ENCODE peak calls at places on chromosomes 11 and 22, in four cellular contexts. J is PC-9, L is neural progenitor cell, G is GM23338. Q is an unnamed sample.

GRCh38 chr11:13283636-13284035 is 6.0 kb downstream of the BMAL1 start:
- DNase-seq in G (peak; percentile 87), L (peak; percentile 37), J (no peak), Q (no peak)

GRCh38 chr11:35144811-35145210 is 5.8 kb downstream of the CD44 start:
- DNase-seq in L (no peak), J (peak; percentile 72), G (no peak), Q (no peak)

GRCh38 chr22:43346521-43346929 is 3.4 kb upstream of the SCUBE1 start:
- DNase-seq in L (peak; percentile 78), J (no peak), G (peak; percentile 85), Q (peak; percentile 58)

GRCh38 chr11:118619444-118620205 is 12.2 kb downstream of the PHLDB1 start:
- DNase-seq in G (no peak), J (peak; percentile 89), L (no peak), Q (no peak)

GRCh38 chr22:49344196-49344595 is 483.5 kb downstream of the BRD1 start:
- DNase-seq in J (no peak), G (no peak), L (peak; percentile 28), Q (no peak)

GRCh38 chr22:49260681-49261580 is 566.7 kb downstream of the BRD1 start:
- DNase-seq in J (no peak), L (no peak), G (no peak), Q (no peak)

GRCh38 chr11:85665756-85666155 is 827 bp upstream of the CREBZF start:
- DNase-seq in J (peak; percentile 33), G (no peak), L (no peak), Q (no peak)

GRCh38 chr22:48948575-48949170 is 879.0 kb downstream of the BRD1 start:
- DNase-seq in J (no peak), L (no peak), G (no peak), Q (no peak)

GRCh38 chr22:29351042-29351441 is 35.5 kb upstream of the RASL10A start:
- DNase-seq in J (no peak), L (no peak), G (no peak), Q (no peak)

GRCh38 chr22:27748355-27749168 is 53.0 kb downstream of the MN1 start:
- DNase-seq in G (peak; percentile 74), J (no peak), L (peak; percentile 66), Q (no peak)

GRCh38 chr11:72814831-72815618 is 814 bp downstream of the ATG16L2 start:
- DNase-seq in J (peak; percentile 77), L (peak; percentile 88), G (peak; percentile 86), Q (peak; percentile 85)

GRCh38 chr22:33210129-33210784 is 152.1 kb upstream of the SYN3 start:
- DNase-seq in L (peak; percentile 64), G (peak; percentile 87), J (no peak), Q (peak; percentile 46)

GRCh38 chr11:95134491-95134890 is 44.8 kb downstream of the ENDOD1 start:
- DNase-seq in L (no peak), G (no peak), J (peak; percentile 94), Q (no peak)

GRCh38 chr22:30028731-30029130 is 51.5 kb upstream of the HORMAD2 start:
- DNase-seq in L (no peak), G (no peak), J (no peak), Q (no peak)

GRCh38 chr11:75715688-75716087 is 1.9 kb upstream of the MOGAT2 start:
- DNase-seq in G (no peak), L (no peak), J (no peak), Q (no peak)

GRCh38 chr22:30830907-30831306 is 136.2 kb downstream of the OSBP2 start:
- DNase-seq in J (peak; percentile 98), L (no peak), G (peak; percentile 46), Q (no peak)

GRCh38 chr11:65430406-65431217 is 8.0 kb downstream of the NEAT1 start:
- DNase-seq in J (no peak), L (no peak), G (no peak), Q (peak; percentile 42)

GRCh38 chr11:73249304-73249703 is 22.8 kb upstream of the P2RY6 start:
- DNase-seq in L (no peak), G (no peak), J (peak; percentile 80), Q (peak; percentile 97)

GRCh38 chr22:33519974-33520903 is 400.0 kb downstream of the LARGE1 start:
- DNase-seq in J (no peak), L (no peak), G (no peak), Q (no peak)

GRCh38 chr11:41457216-41458014 is 2.0 kb downstream of the LRRC4C start:
- DNase-seq in L (no peak), J (no peak), G (peak; percentile 8), Q (no peak)

GRCh38 chr11:2760196-2760871 is 60.5 kb upstream of the KCNQ1OT1 start:
- DNase-seq in L (no peak), G (no peak), J (no peak), Q (no peak)

GRCh38 chr11:115869780-115870431 is 365.7 kb upstream of the CADM1 start:
- DNase-seq in G (peak; percentile 74), L (peak; percentile 59), J (no peak), Q (no peak)

GRCh38 chr11:9687736-9688494 is 24.0 kb downstream of the SWAP70 start:
- DNase-seq in G (no peak), J (no peak), L (no peak), Q (no peak)

GRCh38 chr11:13857828-13858227 is 104.7 kb upstream of the SPON1 start:
- DNase-seq in L (no peak), J (no peak), G (no peak), Q (no peak)

GRCh38 chr11:45154276-45154675 is 7.8 kb downstream of the PRDM11 start:
- DNase-seq in J (no peak), L (no peak), G (no peak), Q (no peak)

GRCh38 chr22:48556751-48557150 is 1270.9 kb downstream of the BRD1 start:
- DNase-seq in G (no peak), L (no peak), J (no peak), Q (no peak)

GRCh38 chr22:41523464-41524221 is 20.6 kb downstream of the POLR3H start:
- DNase-seq in G (peak; percentile 66), J (no peak), L (no peak), Q (no peak)

GRCh38 chr22:49324527-49325491 is 502.9 kb downstream of the BRD1 start:
- DNase-seq in G (no peak), J (no peak), L (no peak), Q (no peak)

GRCh38 chr22:18056161-18056666 is 21.6 kb upstream of the PEX26 start:
- DNase-seq in L (no peak), G (no peak), J (no peak), Q (peak; percentile 73)

GRCh38 chr11:118448294-118448693 is 12.0 kb downstream of the KMT2A start:
- DNase-seq in L (no peak), G (no peak), J (no peak), Q (no peak)

GRCh38 chr11:19673924-19674390 is 38.7 kb upstream of the NAV2 start:
- DNase-seq in G (peak; percentile 54), L (peak; percentile 77), J (no peak), Q (no peak)

GRCh38 chr11:19913893-19914249 is 201.2 kb downstream of the NAV2 start:
- DNase-seq in G (no peak), J (no peak), L (no peak), Q (no peak)

GRCh38 chr11:7892751-7893356 is 38.2 kb downstream of the OR10A6 start:
- DNase-seq in L (peak; percentile 60), J (peak; percentile 43), G (peak; percentile 85), Q (peak; percentile 63)

GRCh38 chr11:34988294-34989255 is 72.2 kb downstream of the PDHX start:
- DNase-seq in L (no peak), J (no peak), G (no peak), Q (peak; percentile 55)

GRCh38 chr11:48012051-48012391 is 31.7 kb downstream of the PTPRJ start:
- DNase-seq in L (no peak), G (no peak), J (no peak), Q (no peak)

GRCh38 chr22:17339095-17339693 is 30.1 kb upstream of the CECR2 start:
- DNase-seq in L (no peak), J (peak; percentile 53), G (no peak), Q (no peak)

GRCh38 chr22:25110596-25110845 is 89.1 kb upstream of the CRYBB3 start:
- DNase-seq in L (no peak), G (no peak), J (no peak), Q (no peak)

GRCh38 chr11:56013805-56014204 is 13.6 kb upstream of the OR5AS1 start:
- DNase-seq in G (no peak), J (no peak), L (no peak), Q (peak; percentile 63)

GRCh38 chr22:38124236-38124974 is 13.9 kb upstream of the BAIAP2L2 start:
- DNase-seq in G (peak; percentile 78), L (peak; percentile 45), J (no peak), Q (no peak)
- TF ChIP-seq CTCF in G (peak; percentile 56), L (peak; percentile 21), J (no peak), Q (no peak)

GRCh38 chr11:80778432-80778831 is 1337.6 kb upstream of the TENM4 start:
- DNase-seq in G (no peak), J (no peak), L (no peak), Q (no peak)
- H3F3A ChIP-seq in G (no peaks in the 10 kb centered on the region), J (no peaks in the 10 kb centered on the region), L (no peaks in the 10 kb centered on the region), Q (no peaks in the 10 kb centered on the region)

DNA sequence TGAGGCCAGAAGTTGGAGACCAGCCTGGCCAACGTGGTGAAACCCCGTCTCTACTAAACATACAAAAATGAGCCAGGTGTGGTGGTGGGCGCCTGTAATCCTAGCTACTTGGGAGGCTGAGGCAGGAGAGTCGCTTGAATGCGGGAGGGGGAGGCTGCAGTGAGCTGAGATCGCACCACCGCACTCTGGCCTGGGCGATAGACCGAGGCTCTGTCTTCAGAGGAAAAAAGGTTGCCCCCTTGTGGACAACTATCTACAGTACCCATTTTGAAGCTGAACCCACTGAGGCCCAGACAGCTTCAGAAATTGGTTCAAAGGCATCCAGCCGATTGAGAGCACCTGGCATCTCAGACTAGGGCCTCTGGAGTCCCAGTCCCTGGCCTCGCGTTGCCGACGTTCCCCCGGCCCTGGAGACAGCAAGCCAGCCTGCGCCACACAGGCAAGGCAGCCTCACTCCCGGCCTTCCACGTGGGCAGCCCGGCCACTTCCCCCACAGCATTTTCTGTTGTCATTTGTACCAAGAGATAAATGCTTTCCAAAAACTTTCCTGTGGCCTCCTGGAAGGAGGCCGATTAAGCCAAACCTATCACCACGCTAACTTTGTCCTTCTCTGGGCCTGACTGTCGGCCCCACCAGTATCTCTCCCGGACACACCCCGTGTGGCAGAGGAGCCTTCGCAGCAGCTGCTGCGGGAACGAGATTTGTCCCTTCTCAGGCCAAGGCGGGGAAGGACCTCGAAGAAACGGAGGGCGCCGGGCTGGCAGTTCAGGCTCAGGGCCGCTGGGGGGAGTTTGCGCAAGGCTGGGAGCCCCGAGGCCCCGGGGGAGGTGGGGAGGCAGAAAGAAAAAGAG is 82.8 kb downstream of the FLI1 start:
- DNase-seq in J (no peak), G (peak; percentile 93), L (peak; percentile 78), Q (peak; percentile 24)
- TF ChIP-seq CTCF in J (peak; percentile 49), G (peak; percentile 64), L (peak; percentile 69), Q (peak; percentile 41)

GRCh38 chr11:87260811-87261210 is 223.1 kb downstream of the TMEM135 start:
- DNase-seq in J (no peak), G (no peak), L (no peak), Q (no peak)
- H3F3A ChIP-seq in J (no peaks in the 10 kb centered on the region), G (no peaks in the 10 kb centered on the region), L (no peaks in the 10 kb centered on the region), Q (no peaks in the 10 kb centered on the region)

GRCh38 chr11:3983101-3983500 is 111.5 kb upstream of the RRM1 start:
- DNase-seq in L (no peak), J (no peak), G (no peak), Q (no peak)

GRCh38 chr11:3986301-3986700 is 108.3 kb upstream of the RRM1 start:
- DNase-seq in J (no peak), L (no peak), G (no peak), Q (no peak)

GRCh38 chr11:3982431-3982830 is 112.2 kb upstream of the RRM1 start:
- DNase-seq in L (no peak), J (no peak), G (no peak), Q (no peak)

GRCh38 chr11:3981084-3981633 is 113.4 kb upstream of the RRM1 start:
- DNase-seq in J (no peak), G (no peak), L (no peak), Q (no peak)

GRCh38 chr11:3984896-3985295 is 109.7 kb upstream of the RRM1 start:
- DNase-seq in G (peak; percentile 63), J (no peak), L (peak; percentile 76), Q (no peak)
- TF ChIP-seq CTCF in G (peak; percentile 41), J (no peak), L (peak; percentile 53), Q (no peak)

Q was measured in MM.1S.